ENCODE peak calls at places on chromosome 21, in seven cellular contexts. L is T1000; C is H54; M is M059J; H is Kasumi-1; V is activated naive CD4-positive, alpha-beta T cell; T is fibroblast of the conjunctiva. E is an unnamed sample.

GRCh38 chr21:46661211-46661625 is 25.7 kb downstream of the PRMT2 start:
- DNase-seq in L (no peak), C (no peak), M (no peak), H (no peak), V (peak; percentile 24), T (peak; percentile 63), E (no peak)

GRCh38 chr21:37210017-37210593 is 57.0 kb downstream of the VPS26C start:
- DNase-seq in L (no peak), C (no peak), M (no peak), H (peak; percentile 6), V (no peak), T (no peak), E (peak; percentile 87)

GRCh38 chr21:36504067-36505058 is 24.4 kb upstream of the CLDN14 start:
- DNase-seq in L (no peak), C (peak; percentile 26), M (peak; percentile 41), H (peak; percentile 23), V (no peak), T (peak; percentile 51), E (peak; percentile 55)

GRCh38 chr21:42850866-42851391 is 28.4 kb downstream of the WDR4 start:
- DNase-seq in L (no peak), C (peak; percentile 67), M (no peak), H (peak; percentile 36), V (no peak), T (no peak), E (peak; percentile 70)

GRCh38 chr21:44420416-44421205 is 34.7 kb upstream of the LRRC3 start:
- DNase-seq in L (no peak), C (no peak), M (no peak), H (no peak), V (no peak), T (no peak), E (no peak)

GRCh38 chr21:46067505-46068201 is 30.3 kb upstream of the COL6A2 start:
- DNase-seq in L (no peak), C (no peak), M (no peak), H (no peak), V (no peak), T (no peak), E (no peak)

GRCh38 chr21:21007606-21008005 is 9.4 kb downstream of the NCAM2 start:
- DNase-seq in L (no peak), C (no peak), M (peak; percentile 81), H (no peak), V (no peak), T (no peak), E (no peak)

GRCh38 chr21:21436012-21436545 is 437.9 kb downstream of the NCAM2 start:
- DNase-seq in L (no peak), C (peak; percentile 10), M (peak; percentile 55), H (no peak), V (no peak), T (peak; percentile 18), E (no peak)

GRCh38 chr21:27062441-27062840 is 95.6 kb upstream of the ADAMTS5 start:
- DNase-seq in L (no peak), C (no peak), M (no peak), H (no peak), V (no peak), T (peak; percentile 26), E (no peak)

GRCh38 chr21:25179116-25179515 is 428.2 kb downstream of the MRPL39 start:
- DNase-seq in L (no peak), C (no peak), M (peak; percentile 69), H (peak; percentile 36), V (no peak), T (no peak), E (no peak)

GRCh38 chr21:21973806-21974205 is 975.6 kb downstream of the NCAM2 start:
- DNase-seq in L (no peak), C (no peak), M (peak; percentile 39), H (no peak), V (no peak), T (no peak), E (no peak)

GRCh38 chr21:29299906-29300546 is 1.3 kb downstream of the BACH1 start:
- DNase-seq in L (peak; percentile 67), C (peak; percentile 76), M (peak; percentile 99), H (peak; percentile 70), V (no peak), T (peak; percentile 92), E (peak; percentile 77)

GRCh38 chr21:31798842-31799691 is 67.1 kb upstream of the SCAF4 start:
- DNase-seq in L (no peak), C (no peak), M (no peak), H (no peak), V (no peak), T (no peak), E (no peak)

GRCh38 chr21:43603641-43604504 is 55.4 kb downstream of the HSF2BP start:
- DNase-seq in L (no peak), C (no peak), M (peak; percentile 68), H (no peak), V (no peak), T (peak; percentile 29), E (no peak)

GRCh38 chr21:34204481-34205439 is 131.4 kb downstream of the MRPS6 start:
- DNase-seq in L (no peak), C (no peak), M (no peak), H (no peak), V (no peak), T (no peak), E (no peak)

GRCh38 chr21:31130821-31131220 is 92.5 kb upstream of the KRTAP19-8 start:
- DNase-seq in L (no peak), C (no peak), M (no peak), H (no peak), V (no peak), T (no peak), E (no peak)

GRCh38 chr21:33059319-33059894 is 10.5 kb upstream of the OLIG1 start:
- DNase-seq in L (no peak), C (no peak), M (no peak), H (peak; percentile 98), V (no peak), T (no peak), E (peak; percentile 81)

GRCh38 chr21:35268261-35268660 is 219.2 kb upstream of the RUNX1 start:
- DNase-seq in L (no peak), C (no peak), M (no peak), H (no peak), V (no peak), T (no peak), E (no peak)

GRCh38 chr21:28752131-28752530 is 240.5 kb downstream of the LTN1 start:
- DNase-seq in L (no peak), C (no peak), M (no peak), H (no peak), V (no peak), T (no peak), E (no peak)

GRCh38 chr21:38478782-38479181 is 19.5 kb downstream of the ERG start:
- DNase-seq in L (no peak), C (no peak), M (peak; percentile 82), H (peak; percentile 11), V (no peak), T (no peak), E (peak; percentile 64)

GRCh38 chr21:34845521-34846213 is 176.9 kb downstream of the CLIC6 start:
- DNase-seq in L (peak; percentile 37), C (peak; percentile 42), M (peak; percentile 96), H (no peak), V (no peak), T (peak; percentile 79), E (peak; percentile 47)

E was measured in KBM-7.